ENCODE peak calls at places on chromosome 3, in eight cellular contexts. Y is HCT116, K is IMR-90, X is foreskin fibroblast, N is HFF-Myc, L is adipocyte, G is esophagus muscularis mucosa, Q is mesendoderm. I is an unnamed sample.

GRCh38 chr3:125294414-125294813 is 80.7 kb downstream of the ZNF148 start:
- DNase-seq in Y (no peak), K (no peak), X (no peak), N (no peak), L (no peak), G (no peak), Q (no peak), I (no peak)

GRCh38 chr3:186124618-186125017 is 15.7 kb upstream of the ETV5 start:
- DNase-seq in Y (no peak), K (no peak), X (no peak), N (no peak), L (no peak), G (no peak), Q (no peak), I (no peak)

GRCh38 chr3:16317561-16317945 is 52.5 kb downstream of the OXNAD1 start:
- DNase-seq in Y (no peak), K (no peak), X (no peak), N (no peak), L (no peak), G (peak), Q (no peak), I (no peak)

GRCh38 chr3:13637953-13638352 is 89.0 kb downstream of the FBLN2 start:
- DNase-seq in Y (no peak), K (no peak), X (no peak), N (no peak), L (no peak), G (no peak), Q (no peak), I (no peak)

GRCh38 chr3:66450389-66451022 is 50.3 kb downstream of the LRIG1 start:
- DNase-seq in Y (no peak), K (peak), X (peak), N (no peak), L (peak), G (no peak), Q (no peak), I (no peak)

GRCh38 chr3:125375950-125376679 is 990 bp upstream of the ZNF148 start:
- DNase-seq in Y (no peak), K (peak), X (peak), N (no peak), L (peak), G (no peak), Q (no peak), I (no peak)

GRCh38 chr3:23706116-23706515 is 99.6 kb upstream of the UBE2E1 start:
- DNase-seq in Y (no peak), K (peak), X (peak), N (no peak), L (no peak), G (no peak), Q (no peak), I (no peak)

GRCh38 chr3:74501001-74501400 is 113.5 kb downstream of the CNTN3 start:
- DNase-seq in Y (no peak), K (no peak), X (no peak), N (peak), L (no peak), G (no peak), Q (no peak), I (no peak)

GRCh38 chr3:47588053-47588452 is 9.4 kb upstream of the CSPG5 start:
- DNase-seq in Y (no peak), K (no peak), X (no peak), N (no peak), L (no peak), G (no peak), Q (no peak), I (no peak)

GRCh38 chr3:109973733-109974132 is 636.4 kb upstream of the DPPA4 start:
- DNase-seq in Y (no peak), K (peak), X (peak), N (no peak), L (peak), G (no peak), Q (peak), I (no peak)

GRCh38 chr3:16770021-16770420 is 114.7 kb upstream of the PLCL2 start:
- DNase-seq in Y (no peak), K (no peak), X (peak), N (no peak), L (no peak), G (no peak), Q (no peak), I (no peak)

GRCh38 chr3:105166893-105167292 is 199.8 kb upstream of the ALCAM start:
- DNase-seq in Y (no peak), K (peak), X (no peak), N (no peak), L (peak), G (no peak), Q (no peak), I (no peak)

GRCh38 chr3:114216186-114216970 is 21.0 kb downstream of the ZNF80 start:
- DNase-seq in Y (no peak), K (peak), X (peak), N (no peak), L (no peak), G (no peak), Q (no peak), I (peak)

GRCh38 chr3:114213262-114213668 is 24.1 kb downstream of the ZNF80 start:
- DNase-seq in Y (no peak), K (peak), X (peak), N (no peak), L (no peak), G (no peak), Q (no peak), I (peak)

GRCh38 chr3:114214542-114215341 is 22.6 kb downstream of the ZNF80 start:
- DNase-seq in Y (no peak), K (no peak), X (no peak), N (no peak), L (no peak), G (peak), Q (peak), I (no peak)

GRCh38 chr3:114212646-114213045 is 24.7 kb downstream of the ZNF80 start:
- DNase-seq in Y (no peak), K (no peak), X (peak), N (no peak), L (no peak), G (no peak), Q (peak), I (no peak)

GRCh38 chr3:114213669-114214541 is 23.5 kb downstream of the ZNF80 start:
- DNase-seq in Y (no peak), K (peak), X (peak), N (peak), L (peak), G (no peak), Q (peak), I (peak)
- H3K4me3 ChIP-seq in Y (no peak), K (peak), X (peak), N (peak), L (peak), G (peak), Q (no peak), I (peak)

GRCh38 chr3:175659951-175660350 is 800.8 kb downstream of the NAALADL2 start:
- DNase-seq in Y (no peak), K (no peak), X (peak), N (no peak), L (no peak), G (no peak), Q (no peak), I (no peak)
- H3K4me3 ChIP-seq in Y (no peak), K (no peak), X (no peak), N (no peak), L (no peak), G (no peak), Q (no peak), I (no peak)

GRCh38 chr3:184741259-184741556 is 29.3 kb upstream of the MAGEF1 start:
- DNase-seq in Y (peak), K (no peak), X (no peak), N (no peak), L (no peak), G (no peak), Q (no peak), I (no peak)

GRCh38 chr3:184741798-184742675 is 30.2 kb upstream of the MAGEF1 start:
- DNase-seq in Y (no peak), K (no peak), X (no peak), N (no peak), L (no peak), G (no peak), Q (no peak), I (no peak)

GRCh38 chr3:184739594-184740505 is 28.0 kb upstream of the MAGEF1 start:
- DNase-seq in Y (no peak), K (no peak), X (no peak), N (no peak), L (no peak), G (no peak), Q (no peak), I (no peak)

GRCh38 chr3:184738982-184739381 is 27.1 kb upstream of the MAGEF1 start:
- DNase-seq in Y (no peak), K (no peak), X (no peak), N (no peak), L (no peak), G (no peak), Q (no peak), I (no peak)

GRCh38 chr3:184740509-184741258 is 28.8 kb upstream of the MAGEF1 start:
- DNase-seq in Y (peak), K (peak), X (peak), N (no peak), L (peak), G (no peak), Q (no peak), I (no peak)
- H3K4me3 ChIP-seq in Y (no peak), K (no peak), X (no peak), N (no peak), L (no peak), G (no peak), Q (no peak), I (no peak)

GRCh38 chr3:78994174-78995027 is 773.4 kb downstream of the ROBO1 start:
- DNase-seq in Y (no peak), K (peak), X (peak), N (no peak), L (peak), G (no peak), Q (peak), I (no peak)
- H3K4me3 ChIP-seq in Y (no peak), K (no peak), X (no peak), N (no peak), L (no peak), G (no peak), Q (no peak), I (no peak)

DNA sequence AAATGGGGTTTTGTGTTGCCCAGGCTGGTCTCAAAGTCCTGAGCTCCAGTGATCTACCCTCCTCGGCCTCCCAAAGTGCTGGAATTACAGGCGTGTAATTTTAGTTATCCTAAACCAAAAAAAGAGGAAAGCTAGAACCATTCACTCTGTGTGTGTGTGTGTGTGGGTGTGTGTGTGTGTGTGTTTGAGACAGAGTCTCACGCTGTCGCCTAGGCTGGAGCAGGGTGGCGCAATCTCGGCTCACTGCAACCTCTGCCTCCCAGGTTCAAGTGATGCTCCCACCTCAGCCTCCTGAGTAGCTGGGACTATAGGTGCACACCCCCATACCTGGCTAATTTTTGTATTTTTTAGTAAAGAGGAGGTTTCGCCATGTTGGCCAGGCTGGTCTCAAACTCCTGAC is 84.0 kb downstream of the TFDP2 start:
- DNase-seq in Y (no peak), K (no peak), X (no peak), N (no peak), L (no peak), G (no peak), Q (no peak), I (no peak)
- H3K4me3 ChIP-seq in Y (no peak), K (no peak), X (no peak), N (no peak), L (no peak), G (no peak), Q (no peak), I (no peak)

GRCh38 chr3:149819432-149819831 is 6.4 kb downstream of the RNF13 start:
- DNase-seq in Y (no peak), K (no peak), X (no peak), N (no peak), L (no peak), G (no peak), Q (no peak), I (no peak)
- H3K4me3 ChIP-seq in Y (no peak), K (no peak), X (no peak), N (no peak), L (no peak), G (no peak), Q (no peak), I (no peak)

GRCh38 chr3:142210608-142211007 is 14.8 kb downstream of the GK5 start:
- DNase-seq in Y (no peak), K (no peak), X (peak), N (no peak), L (no peak), G (no peak), Q (no peak), I (no peak)

GRCh38 chr3:142211034-142211433 is 14.4 kb downstream of the GK5 start:
- DNase-seq in Y (no peak), K (no peak), X (peak), N (no peak), L (no peak), G (no peak), Q (peak), I (no peak)

GRCh38 chr3:142210144-142210543 is 15.2 kb downstream of the GK5 start:
- DNase-seq in Y (no peak), K (no peak), X (peak), N (no peak), L (no peak), G (no peak), Q (no peak), I (no peak)

GRCh38 chr3:142213298-142213697 is 12.1 kb downstream of the GK5 start:
- DNase-seq in Y (no peak), K (no peak), X (peak), N (no peak), L (peak), G (no peak), Q (no peak), I (peak)

GRCh38 chr3:142209655-142210054 is 15.7 kb downstream of the GK5 start:
- DNase-seq in Y (no peak), K (peak), X (peak), N (no peak), L (peak), G (no peak), Q (no peak), I (peak)
- H3K4me3 ChIP-seq in Y (no peak), K (no peak), X (no peak), N (no peak), L (peak), G (peak), Q (no peak), I (no peak)

DNA sequence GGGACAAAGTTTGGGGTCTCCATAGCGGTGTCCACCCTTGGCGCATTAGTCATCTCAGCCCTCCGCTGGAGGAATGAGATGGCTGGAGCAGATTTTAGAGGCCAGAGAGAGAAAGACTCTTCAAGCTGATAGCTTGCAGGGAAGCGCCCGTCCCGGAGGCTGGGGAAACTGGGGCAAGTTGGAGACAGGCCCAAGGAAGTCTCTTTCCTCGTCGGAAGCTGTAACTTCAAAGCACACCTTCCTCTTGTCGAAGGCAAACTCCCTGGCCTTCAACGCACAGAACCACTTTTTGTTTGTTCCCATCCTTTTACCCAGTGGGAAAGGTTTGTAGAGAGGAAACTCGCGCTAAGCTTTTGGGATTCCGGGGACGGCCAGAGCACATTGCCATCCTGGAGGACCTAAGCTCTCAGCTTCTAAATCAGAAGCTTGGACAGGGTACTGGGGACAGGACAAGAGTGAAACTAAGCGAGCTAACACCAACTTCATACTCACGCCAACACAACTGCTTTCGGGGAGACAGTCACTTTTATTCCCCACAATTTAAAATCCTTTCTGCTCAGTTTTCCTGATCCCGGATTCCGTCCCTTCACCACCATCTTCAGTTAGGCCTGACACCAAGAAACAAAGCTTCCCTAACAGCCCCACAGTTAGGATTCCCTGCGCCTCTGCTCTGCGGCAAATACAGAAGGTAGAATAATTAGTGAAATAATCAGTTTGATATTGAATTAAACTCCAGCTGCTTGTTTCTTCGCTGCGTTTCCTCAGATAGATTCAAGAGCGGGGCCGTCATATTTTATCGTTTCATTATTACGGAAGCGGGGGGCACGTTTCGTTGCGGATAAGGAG is 1.1 kb upstream of the EOMES start:
- DNase-seq in Y (no peak), K (no peak), X (peak), N (no peak), L (peak), G (no peak), Q (peak), I (no peak)
- H3K4me3 ChIP-seq in Y (no peak), K (no peak), X (peak), N (no peak), L (peak), G (peak), Q (no peak), I (no peak)

DNA sequence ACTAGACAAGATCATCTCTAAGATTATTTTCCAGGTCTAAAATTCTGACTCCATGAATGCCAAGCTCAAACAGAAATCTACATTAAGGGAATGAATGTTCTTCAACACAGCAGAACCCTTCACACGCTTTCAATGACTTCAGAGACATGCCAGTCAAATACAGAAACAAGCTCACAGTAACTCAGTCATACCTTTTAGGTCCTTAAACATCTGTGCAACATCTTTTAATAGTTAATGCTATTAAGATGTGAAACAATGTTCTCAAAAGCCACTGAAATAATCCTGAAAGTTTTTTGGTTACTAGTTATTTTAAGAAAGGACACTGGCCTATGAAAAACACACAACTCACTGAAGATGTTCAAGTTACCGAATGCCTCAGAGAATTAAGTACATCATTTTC is 2.5 kb downstream of the DLG1 start:
- DNase-seq in Y (no peak), K (no peak), X (no peak), N (no peak), L (no peak), G (no peak), Q (no peak), I (no peak)
- H3K4me3 ChIP-seq in Y (no peak), K (no peak), X (peak), N (peak), L (peak), G (no peak), Q (no peak), I (peak)

GRCh38 chr3:156743859-156744258 is 69.5 kb downstream of the TIPARP start:
- DNase-seq in Y (no peak), K (no peak), X (no peak), N (no peak), L (no peak), G (peak), Q (peak), I (no peak)

GRCh38 chr3:156741935-156742334 is 67.5 kb downstream of the TIPARP start:
- DNase-seq in Y (no peak), K (no peak), X (no peak), N (no peak), L (no peak), G (no peak), Q (no peak), I (no peak)

GRCh38 chr3:156739976-156740375 is 65.6 kb downstream of the TIPARP start:
- DNase-seq in Y (no peak), K (no peak), X (no peak), N (no peak), L (no peak), G (peak), Q (peak), I (no peak)

GRCh38 chr3:156744631-156745030 is 70.2 kb downstream of the TIPARP start:
- DNase-seq in Y (no peak), K (no peak), X (no peak), N (no peak), L (no peak), G (peak), Q (no peak), I (no peak)

GRCh38 chr3:156742401-156742800 is 68.0 kb downstream of the TIPARP start:
- DNase-seq in Y (no peak), K (no peak), X (no peak), N (no peak), L (no peak), G (no peak), Q (no peak), I (no peak)
- H3K4me3 ChIP-seq in Y (no peak), K (no peak), X (no peak), N (no peak), L (no peak), G (no peak), Q (no peak), I (no peak)

I was measured in skeletal muscle cell.